ENCODE peak calls at places on chromosomes 12 and 14, in seven cellular contexts. One of them, this sample, is unnamed.

GRCh38 chr12:13039557-13039956 is 4.6 kb upstream of the FAM234B start:
- DNase-seq in AG04450: no peak
- DNase-seq in RWPE2: no peak
- DNase-seq in tibial artery: no peak
- DNase-seq in CD8-positive, alpha-beta T cell: no peak
- DNase-seq in fibroblast of lung: no peak
- DNase-seq in HepG2: no peak
- DNase-seq in this sample: no peak

GRCh38 chr12:25557830-25558436 is 4.8 kb upstream of the LMNTD1 start:
- DNase-seq in HepG2: peak
- DNase-seq in tibial artery: no peak
- DNase-seq in fibroblast of lung: peak
- DNase-seq in CD8-positive, alpha-beta T cell: no peak
- DNase-seq in AG04450: no peak
- DNase-seq in RWPE2: no peak
- DNase-seq in this sample: no peak

GRCh38 chr14:54572316-54572715 is 5.4 kb downstream of the SAMD4A start:
- DNase-seq in CD8-positive, alpha-beta T cell: no peak
- DNase-seq in AG04450: no peak
- DNase-seq in fibroblast of lung: peak
- DNase-seq in RWPE2: no peak
- DNase-seq in tibial artery: no peak
- DNase-seq in HepG2: peak
- DNase-seq in this sample: no peak

GRCh38 chr14:50529288-50530179 is 2.8 kb downstream of the MAP4K5 start:
- DNase-seq in fibroblast of lung: no peak
- DNase-seq in AG04450: no peak
- DNase-seq in RWPE2: no peak
- DNase-seq in CD8-positive, alpha-beta T cell: no peak
- DNase-seq in HepG2: no peak
- DNase-seq in tibial artery: no peak
- DNase-seq in this sample: no peak

GRCh38 chr12:68163546-68164210 is 4.1 kb upstream of the IFNG start:
- DNase-seq in CD8-positive, alpha-beta T cell: no peak
- DNase-seq in RWPE2: no peak
- DNase-seq in AG04450: no peak
- DNase-seq in fibroblast of lung: no peak
- DNase-seq in tibial artery: no peak
- DNase-seq in HepG2: no peak
- DNase-seq in this sample: no peak

GRCh38 chr12:6961278-6961694 is 9.2 kb downstream of the PHB2 start:
- DNase-seq in CD8-positive, alpha-beta T cell: peak
- DNase-seq in RWPE2: peak
- DNase-seq in fibroblast of lung: no peak
- DNase-seq in HepG2: no peak
- DNase-seq in tibial artery: peak
- DNase-seq in AG04450: no peak
- DNase-seq in this sample: peak

GRCh38 chr12:51238510-51239334 is at the start of gene DAZAP2:
- DNase-seq in CD8-positive, alpha-beta T cell: peak
- DNase-seq in RWPE2: peak
- DNase-seq in tibial artery: peak
- DNase-seq in HepG2: peak
- DNase-seq in AG04450: peak
- DNase-seq in fibroblast of lung: peak
- DNase-seq in this sample: peak

GRCh38 chr12:85275359-85275758 is 4.7 kb upstream of the ALX1 start:
- DNase-seq in RWPE2: no peak
- DNase-seq in tibial artery: no peak
- DNase-seq in AG04450: no peak
- DNase-seq in CD8-positive, alpha-beta T cell: no peak
- DNase-seq in HepG2: no peak
- DNase-seq in fibroblast of lung: no peak
- DNase-seq in this sample: no peak

GRCh38 chr12:42921741-42922511 is 332.4 kb upstream of the PRICKLE1 start:
- DNase-seq in AG04450: peak
- DNase-seq in tibial artery: no peak
- DNase-seq in CD8-positive, alpha-beta T cell: no peak
- DNase-seq in RWPE2: no peak
- DNase-seq in fibroblast of lung: peak
- DNase-seq in HepG2: no peak
- DNase-seq in this sample: no peak

GRCh38 chr12:103948746-103949406 is 16.8 kb upstream of the TDG start:
- DNase-seq in HepG2: no peak
- DNase-seq in RWPE2: no peak
- DNase-seq in AG04450: no peak
- DNase-seq in tibial artery: no peak
- DNase-seq in fibroblast of lung: no peak
- DNase-seq in CD8-positive, alpha-beta T cell: no peak
- DNase-seq in this sample: peak

GRCh38 chr14:57486767-57487379 is 6.8 kb downstream of the CCDC198 start:
- DNase-seq in HepG2: peak
- DNase-seq in CD8-positive, alpha-beta T cell: no peak
- DNase-seq in RWPE2: no peak
- DNase-seq in fibroblast of lung: peak
- DNase-seq in tibial artery: no peak
- DNase-seq in AG04450: peak
- DNase-seq in this sample: no peak

GRCh38 chr12:5567021-5567744 is 135.3 kb downstream of the NTF3 start:
- DNase-seq in RWPE2: no peak
- DNase-seq in CD8-positive, alpha-beta T cell: no peak
- DNase-seq in fibroblast of lung: peak
- DNase-seq in tibial artery: no peak
- DNase-seq in HepG2: no peak
- DNase-seq in AG04450: no peak
- DNase-seq in this sample: no peak

GRCh38 chr12:98725481-98726247 is 80.6 kb downstream of the APAF1 start:
- DNase-seq in CD8-positive, alpha-beta T cell: no peak
- DNase-seq in fibroblast of lung: peak
- DNase-seq in AG04450: peak
- DNase-seq in tibial artery: no peak
- DNase-seq in RWPE2: no peak
- DNase-seq in HepG2: peak
- DNase-seq in this sample: peak

GRCh38 chr12:92695577-92695976 is 7.2 kb upstream of the PLEKHG7 start:
- DNase-seq in fibroblast of lung: no peak
- DNase-seq in tibial artery: no peak
- DNase-seq in HepG2: no peak
- DNase-seq in RWPE2: no peak
- DNase-seq in AG04450: no peak
- DNase-seq in CD8-positive, alpha-beta T cell: no peak
- DNase-seq in this sample: no peak

GRCh38 chr12:112904571-112904970 is 2.2 kb upstream of the OAS1 start:
- DNase-seq in CD8-positive, alpha-beta T cell: no peak
- DNase-seq in tibial artery: no peak
- DNase-seq in HepG2: no peak
- DNase-seq in fibroblast of lung: peak
- DNase-seq in RWPE2: no peak
- DNase-seq in AG04450: no peak
- DNase-seq in this sample: no peak

GRCh38 chr12:66446276-66446675 is 144.0 kb downstream of the HELB start:
- DNase-seq in fibroblast of lung: no peak
- DNase-seq in tibial artery: no peak
- DNase-seq in AG04450: no peak
- DNase-seq in HepG2: no peak
- DNase-seq in CD8-positive, alpha-beta T cell: no peak
- DNase-seq in RWPE2: no peak
- DNase-seq in this sample: no peak

GRCh38 chr12:110689601-110690430 is 901 bp upstream of the HVCN1 start:
- DNase-seq in AG04450: no peak
- DNase-seq in HepG2: no peak
- DNase-seq in fibroblast of lung: peak
- DNase-seq in tibial artery: no peak
- DNase-seq in RWPE2: no peak
- DNase-seq in CD8-positive, alpha-beta T cell: no peak
- DNase-seq in this sample: peak

GRCh38 chr14:104423224-104423681 is 156.3 kb upstream of the C14orf180 start:
- DNase-seq in RWPE2: peak
- DNase-seq in AG04450: no peak
- DNase-seq in tibial artery: no peak
- DNase-seq in fibroblast of lung: no peak
- DNase-seq in HepG2: no peak
- DNase-seq in CD8-positive, alpha-beta T cell: no peak
- DNase-seq in this sample: no peak

GRCh38 chr12:105848286-105848685 is 290.5 kb downstream of the NUAK1 start:
- DNase-seq in tibial artery: no peak
- DNase-seq in AG04450: no peak
- DNase-seq in RWPE2: no peak
- DNase-seq in fibroblast of lung: no peak
- DNase-seq in CD8-positive, alpha-beta T cell: no peak
- DNase-seq in HepG2: no peak
- DNase-seq in this sample: no peak

GRCh38 chr12:105852958-105853357 is 285.8 kb downstream of the NUAK1 start:
- DNase-seq in AG04450: no peak
- DNase-seq in fibroblast of lung: no peak
- DNase-seq in RWPE2: no peak
- DNase-seq in CD8-positive, alpha-beta T cell: no peak
- DNase-seq in HepG2: no peak
- DNase-seq in tibial artery: peak
- DNase-seq in this sample: no peak

GRCh38 chr12:105855691-105856405 is 282.9 kb downstream of the NUAK1 start:
- DNase-seq in tibial artery: no peak
- DNase-seq in AG04450: no peak
- DNase-seq in fibroblast of lung: no peak
- DNase-seq in HepG2: no peak
- DNase-seq in CD8-positive, alpha-beta T cell: no peak
- DNase-seq in RWPE2: no peak
- DNase-seq in this sample: no peak

GRCh38 chr12:105850103-105850968 is 288.4 kb downstream of the NUAK1 start:
- DNase-seq in RWPE2: no peak
- DNase-seq in fibroblast of lung: no peak
- DNase-seq in AG04450: no peak
- DNase-seq in HepG2: no peak
- DNase-seq in CD8-positive, alpha-beta T cell: no peak
- DNase-seq in tibial artery: no peak
- DNase-seq in this sample: no peak

DNA sequence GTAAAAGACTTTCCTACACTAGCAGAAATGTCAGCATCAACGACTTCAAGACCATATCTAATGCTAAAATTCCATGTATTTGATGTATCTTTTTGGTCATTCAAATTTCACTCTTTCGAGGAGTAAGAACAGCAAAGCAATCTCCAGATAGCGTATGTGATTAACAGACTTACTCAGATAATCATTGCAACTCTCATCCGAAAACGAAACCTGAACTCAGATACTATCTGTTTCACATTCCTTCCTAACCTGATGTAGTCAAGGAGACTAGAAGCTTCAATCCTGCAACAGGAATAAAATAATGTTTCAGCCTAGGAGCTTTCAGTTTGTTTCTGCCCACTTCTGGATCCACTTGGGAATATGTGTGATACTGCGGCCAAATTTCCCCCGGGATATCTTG is 286.3 kb downstream of the NUAK1 start:
- DNase-seq in CD8-positive, alpha-beta T cell: no peak
- DNase-seq in tibial artery: no peak
- DNase-seq in RWPE2: no peak
- DNase-seq in fibroblast of lung: no peak
- DNase-seq in AG04450: no peak
- DNase-seq in HepG2: no peak
- DNase-seq in this sample: no peak
- H3K4me3 ChIP-seq in CD8-positive, alpha-beta T cell: no peak
- H3K4me3 ChIP-seq in tibial artery: peak
- H3K4me3 ChIP-seq in RWPE2: no peak
- H3K4me3 ChIP-seq in fibroblast of lung: no peak
- H3K4me3 ChIP-seq in AG04450: no peak
- H3K4me3 ChIP-seq in HepG2: no peak
- H3K4me3 ChIP-seq in this sample: no peak

DNA sequence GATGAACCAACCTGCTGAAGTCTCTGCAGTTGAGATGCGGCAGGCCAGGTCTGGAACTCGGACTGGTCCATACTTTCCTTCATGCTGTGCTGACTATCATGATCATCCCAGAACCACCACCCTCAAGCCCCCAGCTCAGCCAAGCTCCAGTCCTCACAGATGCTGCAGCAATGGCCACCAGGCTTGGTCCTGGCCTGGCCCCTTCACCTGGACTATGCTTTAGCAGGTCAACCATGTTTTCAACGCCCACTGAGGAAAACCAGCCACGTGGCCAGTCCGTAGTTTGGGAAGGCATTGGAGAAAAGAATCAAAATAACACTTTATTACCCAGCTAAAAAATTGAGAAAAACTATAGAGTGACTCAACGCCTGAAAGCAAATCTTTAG is 1.4 kb downstream of the GPR68 start:
- DNase-seq in HepG2: no peak
- DNase-seq in fibroblast of lung: no peak
- DNase-seq in tibial artery: no peak
- DNase-seq in CD8-positive, alpha-beta T cell: no peak
- DNase-seq in AG04450: no peak
- DNase-seq in RWPE2: no peak
- DNase-seq in this sample: no peak
- H3K27ac ChIP-seq in HepG2: no peak
- H3K27ac ChIP-seq in fibroblast of lung: peak
- H3K27ac ChIP-seq in tibial artery: no peak
- H3K27ac ChIP-seq in CD8-positive, alpha-beta T cell: peak
- H3K27ac ChIP-seq in AG04450: no peak
- H3K27ac ChIP-seq in RWPE2: peak
- H3K27ac ChIP-seq in this sample: peak

GRCh38 chr14:75628816-75629215 is 31.9 kb downstream of the ERG28 start:
- DNase-seq in RWPE2: no peak
- DNase-seq in tibial artery: no peak
- DNase-seq in fibroblast of lung: no peak
- DNase-seq in HepG2: no peak
- DNase-seq in CD8-positive, alpha-beta T cell: no peak
- DNase-seq in AG04450: no peak
- DNase-seq in this sample: no peak
- H3K4me3 ChIP-seq in RWPE2: no peak
- H3K4me3 ChIP-seq in tibial artery: no peak
- H3K4me3 ChIP-seq in fibroblast of lung: no peak
- H3K4me3 ChIP-seq in HepG2: no peak
- H3K4me3 ChIP-seq in CD8-positive, alpha-beta T cell: no peak
- H3K4me3 ChIP-seq in AG04450: no peak
- H3K4me3 ChIP-seq in this sample: no peak

DNA sequence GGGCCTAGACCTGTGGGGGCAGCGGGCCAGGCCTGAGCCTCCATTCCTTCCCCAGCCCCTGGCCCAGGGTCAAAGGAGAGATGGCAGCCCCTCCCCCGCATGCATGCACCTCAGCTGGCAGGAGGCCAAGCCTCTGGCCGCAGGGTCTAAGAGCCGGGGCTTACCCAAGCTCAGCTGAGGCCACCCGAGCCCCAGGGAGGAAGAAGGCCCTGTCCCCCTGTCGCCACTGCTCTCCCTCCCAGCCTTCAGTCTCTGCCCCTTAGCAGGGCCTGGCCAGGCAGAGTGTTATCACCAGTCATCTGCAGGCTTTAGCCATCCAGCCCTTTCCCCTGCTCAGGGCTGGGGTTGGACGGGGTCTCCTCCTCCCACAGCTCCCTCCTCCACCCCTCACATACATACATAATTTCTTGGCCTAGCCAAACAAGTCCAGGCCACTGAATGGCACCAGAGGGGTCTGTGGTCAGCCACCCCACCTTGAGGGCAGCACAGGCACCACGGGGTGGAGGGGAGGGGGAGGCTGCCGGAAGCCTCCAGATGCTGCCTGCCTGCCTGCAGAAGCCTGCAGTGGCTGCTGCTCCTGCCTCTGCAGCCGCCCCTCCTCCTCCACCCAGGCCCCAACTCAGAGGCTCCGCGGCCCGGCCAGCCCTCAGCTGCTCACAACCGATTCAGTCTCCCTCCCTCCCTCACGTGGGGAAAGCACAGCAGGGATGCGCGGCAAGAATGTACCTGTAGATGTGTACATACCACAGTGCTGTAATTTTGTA is 22.8 kb downstream of the RAB35 start:
- DNase-seq in CD8-positive, alpha-beta T cell: no peak
- DNase-seq in AG04450: no peak
- DNase-seq in fibroblast of lung: peak
- DNase-seq in tibial artery: no peak
- DNase-seq in RWPE2: no peak
- DNase-seq in HepG2: no peak
- DNase-seq in this sample: no peak
- H3K27ac ChIP-seq in CD8-positive, alpha-beta T cell: no peak
- H3K27ac ChIP-seq in AG04450: no peak
- H3K27ac ChIP-seq in fibroblast of lung: no peak
- H3K27ac ChIP-seq in tibial artery: no peak
- H3K27ac ChIP-seq in RWPE2: no peak
- H3K27ac ChIP-seq in HepG2: peak
- H3K27ac ChIP-seq in this sample: no peak